ENCODE peak calls at places on chromosomes 13 and 19, in six cellular contexts. One of them, this sample, is unnamed. For H3K9me3, the result is how much of the 10 kb centered on the place peaks cover.

GRCh38 chr13:34462843-34463242 is 479.2 kb upstream of the NBEA start:
- DNase-seq in psoas muscle: no peak
- DNase-seq in tibial nerve: no peak
- DNase-seq in cardiac muscle cell: no peak
- DNase-seq in Peyer's patch: no peak
- DNase-seq in A549: peak
- DNase-seq in this sample: no peak

GRCh38 chr19:40755248-40755624 is 4.2 kb downstream of the SNRPA start:
- DNase-seq in psoas muscle: no peak
- DNase-seq in cardiac muscle cell: no peak
- DNase-seq in A549: no peak
- DNase-seq in tibial nerve: no peak
- DNase-seq in Peyer's patch: no peak
- DNase-seq in this sample: no peak

GRCh38 chr13:48231948-48232347 is 1.1 kb upstream of the ITM2B start:
- DNase-seq in A549: no peak
- DNase-seq in Peyer's patch: no peak
- DNase-seq in psoas muscle: no peak
- DNase-seq in tibial nerve: no peak
- DNase-seq in cardiac muscle cell: no peak
- DNase-seq in this sample: no peak

GRCh38 chr13:114104626-114105350 is 27.6 kb downstream of the RASA3 start:
- DNase-seq in Peyer's patch: no peak
- DNase-seq in psoas muscle: peak
- DNase-seq in cardiac muscle cell: no peak
- DNase-seq in tibial nerve: no peak
- DNase-seq in A549: no peak
- DNase-seq in this sample: no peak

GRCh38 chr19:7099597-7099921 is 30.1 kb downstream of the ZNF557 start:
- DNase-seq in cardiac muscle cell: no peak
- DNase-seq in A549: no peak
- DNase-seq in tibial nerve: no peak
- DNase-seq in psoas muscle: no peak
- DNase-seq in Peyer's patch: no peak
- DNase-seq in this sample: no peak

GRCh38 chr19:15248648-15249559 is 16.7 kb upstream of the EPHX3 start:
- DNase-seq in cardiac muscle cell: no peak
- DNase-seq in Peyer's patch: peak
- DNase-seq in psoas muscle: peak
- DNase-seq in A549: peak
- DNase-seq in tibial nerve: peak
- DNase-seq in this sample: peak

GRCh38 chr19:17311455-17312248 is 2.3 kb downstream of the DDA1 start:
- DNase-seq in psoas muscle: no peak
- DNase-seq in tibial nerve: no peak
- DNase-seq in A549: peak
- DNase-seq in cardiac muscle cell: no peak
- DNase-seq in Peyer's patch: no peak
- DNase-seq in this sample: no peak

GRCh38 chr13:80400164-80400767 is 59.3 kb upstream of the SPRY2 start:
- DNase-seq in cardiac muscle cell: no peak
- DNase-seq in Peyer's patch: no peak
- DNase-seq in A549: no peak
- DNase-seq in psoas muscle: no peak
- DNase-seq in tibial nerve: no peak
- DNase-seq in this sample: no peak

GRCh38 chr13:21033224-21033855 is 28.0 kb downstream of the LATS2 start:
- DNase-seq in A549: no peak
- DNase-seq in Peyer's patch: no peak
- DNase-seq in tibial nerve: peak
- DNase-seq in cardiac muscle cell: peak
- DNase-seq in psoas muscle: no peak
- DNase-seq in this sample: peak

GRCh38 chr13:39499580-39499979 is 103.4 kb downstream of the LHFPL6 start:
- DNase-seq in Peyer's patch: no peak
- DNase-seq in tibial nerve: no peak
- DNase-seq in psoas muscle: no peak
- DNase-seq in A549: no peak
- DNase-seq in cardiac muscle cell: no peak
- DNase-seq in this sample: no peak

GRCh38 chr19:7921955-7922840 is 2.1 kb downstream of the SNAPC2 start:
- DNase-seq in tibial nerve: no peak
- DNase-seq in Peyer's patch: no peak
- DNase-seq in psoas muscle: peak
- DNase-seq in A549: no peak
- DNase-seq in cardiac muscle cell: no peak
- DNase-seq in this sample: no peak

GRCh38 chr13:48858523-48858922 is 117.2 kb upstream of the FNDC3A start:
- DNase-seq in Peyer's patch: no peak
- DNase-seq in tibial nerve: no peak
- DNase-seq in A549: no peak
- DNase-seq in cardiac muscle cell: no peak
- DNase-seq in psoas muscle: no peak
- DNase-seq in this sample: no peak

GRCh38 chr13:26558912-26559485 is 1.5 kb downstream of the WASF3 start:
- DNase-seq in A549: no peak
- DNase-seq in cardiac muscle cell: peak
- DNase-seq in psoas muscle: no peak
- DNase-seq in tibial nerve: no peak
- DNase-seq in Peyer's patch: no peak
- DNase-seq in this sample: no peak

GRCh38 chr13:86655561-86655960 is 856.3 kb upstream of the SLITRK6 start:
- DNase-seq in tibial nerve: no peak
- DNase-seq in psoas muscle: no peak
- DNase-seq in Peyer's patch: no peak
- DNase-seq in cardiac muscle cell: no peak
- DNase-seq in A549: no peak
- DNase-seq in this sample: no peak

GRCh38 chr13:87671031-87671823 is at the start of gene SLITRK5:
- DNase-seq in tibial nerve: peak
- DNase-seq in A549: peak
- DNase-seq in psoas muscle: peak
- DNase-seq in cardiac muscle cell: peak
- DNase-seq in Peyer's patch: peak
- DNase-seq in this sample: peak

GRCh38 chr19:7450243-7451223 is 38.3 kb downstream of the PEX11G start:
- DNase-seq in tibial nerve: no peak
- DNase-seq in A549: no peak
- DNase-seq in Peyer's patch: no peak
- DNase-seq in cardiac muscle cell: no peak
- DNase-seq in psoas muscle: no peak
- DNase-seq in this sample: no peak

GRCh38 chr19:56918682-56919307 is 78.3 kb upstream of the PEG3 start:
- DNase-seq in cardiac muscle cell: no peak
- DNase-seq in Peyer's patch: no peak
- DNase-seq in tibial nerve: no peak
- DNase-seq in psoas muscle: no peak
- DNase-seq in A549: no peak
- DNase-seq in this sample: no peak

GRCh38 chr13:111387026-111387871 is 66.8 kb downstream of the TEX29 start:
- DNase-seq in Peyer's patch: no peak
- DNase-seq in tibial nerve: no peak
- DNase-seq in A549: no peak
- DNase-seq in cardiac muscle cell: no peak
- DNase-seq in psoas muscle: no peak
- DNase-seq in this sample: no peak

GRCh38 chr19:7442423-7442822 is 46.4 kb downstream of the PEX11G start:
- DNase-seq in Peyer's patch: no peak
- DNase-seq in psoas muscle: no peak
- DNase-seq in cardiac muscle cell: no peak
- DNase-seq in A549: no peak
- DNase-seq in tibial nerve: no peak
- DNase-seq in this sample: no peak

GRCh38 chr19:27887946-27888345 is 1325.0 kb downstream of the UQCRFS1 start:
- DNase-seq in Peyer's patch: no peak
- DNase-seq in A549: no peak
- DNase-seq in tibial nerve: no peak
- DNase-seq in cardiac muscle cell: no peak
- DNase-seq in psoas muscle: no peak
- DNase-seq in this sample: no peak
- H3K9me3 ChIP-seq in Peyer's patch: under half
- H3K9me3 ChIP-seq in A549: under half
- H3K9me3 ChIP-seq in tibial nerve: under half
- H3K9me3 ChIP-seq in cardiac muscle cell: under half
- H3K9me3 ChIP-seq in psoas muscle: under half
- H3K9me3 ChIP-seq in this sample: under half

GRCh38 chr13:58882556-58882955 is 1251.0 kb downstream of the PCDH17 start:
- DNase-seq in A549: no peak
- DNase-seq in tibial nerve: no peak
- DNase-seq in Peyer's patch: no peak
- DNase-seq in psoas muscle: no peak
- DNase-seq in cardiac muscle cell: no peak
- DNase-seq in this sample: no peak

GRCh38 chr13:58884353-58884752 is 1252.8 kb downstream of the PCDH17 start:
- DNase-seq in cardiac muscle cell: peak
- DNase-seq in psoas muscle: no peak
- DNase-seq in Peyer's patch: no peak
- DNase-seq in A549: no peak
- DNase-seq in tibial nerve: no peak
- DNase-seq in this sample: no peak

GRCh38 chr13:58879114-58879513 is 1247.6 kb downstream of the PCDH17 start:
- DNase-seq in A549: no peak
- DNase-seq in tibial nerve: no peak
- DNase-seq in cardiac muscle cell: no peak
- DNase-seq in Peyer's patch: no peak
- DNase-seq in psoas muscle: no peak
- DNase-seq in this sample: no peak

GRCh38 chr13:58884810-58885209 is 1253.3 kb downstream of the PCDH17 start:
- DNase-seq in cardiac muscle cell: peak
- DNase-seq in tibial nerve: no peak
- DNase-seq in A549: no peak
- DNase-seq in Peyer's patch: no peak
- DNase-seq in psoas muscle: no peak
- DNase-seq in this sample: no peak

DNA sequence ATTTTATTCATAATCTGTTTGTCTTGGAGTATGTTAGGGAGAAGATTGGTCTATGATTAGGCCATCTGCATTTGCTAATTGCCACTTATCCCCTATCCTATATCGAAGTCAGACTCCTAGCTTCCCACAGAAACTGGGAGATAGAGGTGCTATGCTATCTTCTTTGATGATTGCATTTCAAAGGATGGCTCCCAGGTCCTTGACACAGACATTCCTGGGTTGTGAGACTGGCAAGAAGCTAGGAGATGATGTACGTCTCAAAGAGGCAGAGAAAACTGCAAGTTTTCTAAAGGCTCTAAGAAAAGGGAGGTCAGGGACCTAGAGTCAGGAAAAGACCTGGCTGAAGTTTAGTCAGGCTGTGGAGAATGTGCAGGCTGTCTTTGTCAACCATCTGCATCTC is 1251.9 kb downstream of the PCDH17 start:
- DNase-seq in cardiac muscle cell: no peak
- DNase-seq in Peyer's patch: no peak
- DNase-seq in tibial nerve: no peak
- DNase-seq in A549: no peak
- DNase-seq in psoas muscle: no peak
- DNase-seq in this sample: no peak
- TF ChIP-seq CTCF in cardiac muscle cell: no peak
- TF ChIP-seq CTCF in Peyer's patch: no peak
- TF ChIP-seq CTCF in tibial nerve: no peak
- TF ChIP-seq CTCF in A549: no peak
- TF ChIP-seq CTCF in psoas muscle: no peak
- TF ChIP-seq CTCF in this sample: no peak

GRCh38 chr19:13103961-13104847 is 1.5 kb upstream of the LYL1 start:
- DNase-seq in A549: peak
- DNase-seq in Peyer's patch: peak
- DNase-seq in psoas muscle: peak
- DNase-seq in cardiac muscle cell: peak
- DNase-seq in tibial nerve: no peak
- DNase-seq in this sample: peak
- H3K4me3 ChIP-seq in A549: no peak
- H3K4me3 ChIP-seq in Peyer's patch: peak
- H3K4me3 ChIP-seq in psoas muscle: peak
- H3K4me3 ChIP-seq in cardiac muscle cell: no peak
- H3K4me3 ChIP-seq in tibial nerve: no peak
- H3K4me3 ChIP-seq in this sample: peak

GRCh38 chr13:41613471-41613870 is 156.1 kb downstream of the RGCC start:
- DNase-seq in psoas muscle: no peak
- DNase-seq in tibial nerve: no peak
- DNase-seq in Peyer's patch: no peak
- DNase-seq in A549: no peak
- DNase-seq in cardiac muscle cell: no peak
- DNase-seq in this sample: no peak
- H3K9me3 ChIP-seq in psoas muscle: under half
- H3K9me3 ChIP-seq in tibial nerve: under half
- H3K9me3 ChIP-seq in Peyer's patch: under half
- H3K9me3 ChIP-seq in A549: under half
- H3K9me3 ChIP-seq in cardiac muscle cell: under half
- H3K9me3 ChIP-seq in this sample: under half

DNA sequence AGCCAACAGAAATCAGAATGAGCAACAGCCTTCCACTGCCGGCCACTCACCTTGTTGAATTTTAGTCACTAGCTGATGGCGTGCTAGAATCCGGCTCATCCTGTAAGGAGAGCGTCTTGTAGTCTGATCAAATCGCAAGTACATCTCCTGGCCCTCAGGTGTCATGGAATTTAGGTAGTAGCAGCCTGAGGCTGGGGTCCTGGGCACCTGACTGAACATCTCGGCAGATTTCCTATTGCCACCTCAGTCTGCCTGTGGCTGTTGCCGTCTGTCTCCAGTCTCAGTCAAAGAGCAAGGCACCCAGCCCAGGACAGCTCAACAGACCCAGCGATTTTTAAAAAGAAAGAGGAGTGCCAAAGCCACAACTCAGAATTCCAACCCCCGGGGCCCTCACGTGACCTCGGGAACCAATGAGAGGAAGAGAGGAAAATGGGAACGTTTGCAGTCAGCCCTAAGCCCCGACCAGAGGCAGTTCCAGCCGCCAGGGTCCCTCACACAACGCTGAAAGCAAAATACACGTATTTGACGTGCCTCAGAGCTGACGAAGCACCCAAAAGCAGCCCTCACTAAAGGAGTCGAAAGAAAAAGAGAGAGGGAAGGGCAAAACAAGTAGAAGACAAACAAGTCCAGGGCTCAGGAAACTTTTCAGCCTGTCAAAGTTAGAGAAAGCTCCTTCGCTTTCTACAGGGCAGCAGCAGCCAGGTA is at the start of gene STARD13:
- DNase-seq in cardiac muscle cell: peak
- DNase-seq in Peyer's patch: peak
- DNase-seq in tibial nerve: peak
- DNase-seq in psoas muscle: peak
- DNase-seq in A549: peak
- DNase-seq in this sample: peak
- TF ChIP-seq CTCF in cardiac muscle cell: peak
- TF ChIP-seq CTCF in Peyer's patch: no peak
- TF ChIP-seq CTCF in tibial nerve: peak
- TF ChIP-seq CTCF in psoas muscle: peak
- TF ChIP-seq CTCF in A549: no peak
- TF ChIP-seq CTCF in this sample: peak

This sample was measured in lung.